ENCODE peak calls at places on chromosomes 13 and 19, in eight cellular contexts. C, G, Q, E, A, Z, H and I are unnamed samples.

GRCh38 chr19:53308339-53308811 is 25.2 kb upstream of the ZNF845 start:
- DNase-seq in C (no peak), G (no peak), Q (no peak), E (no peak), A (no peak), Z (no peak), H (peak; percentile 9), I (peak; percentile 68)

GRCh38 chr13:33139186-33139585 is 123.0 kb downstream of the KL start:
- DNase-seq in C (no peak), G (no peak), Q (peak; percentile 67), E (no peak), A (no peak), Z (no peak), H (no peak), I (no peak)

GRCh38 chr19:29001006-29001921 is 211.7 kb downstream of the UQCRFS1 start:
- DNase-seq in C (no peak), G (no peak), Q (no peak), E (peak; percentile 37), A (peak; percentile 71), Z (no peak), H (no peak), I (peak; percentile 36)

GRCh38 chr19:19554074-19555023 is 16.3 kb downstream of the CILP2 start:
- DNase-seq in C (peak; percentile 69), G (peak; percentile 38), Q (peak; percentile 72), E (peak; percentile 57), A (no peak), Z (no peak), H (no peak), I (peak; percentile 71)

GRCh38 chr19:41871573-41872383 is 5.3 kb upstream of the CD79A start:
- DNase-seq in C (no peak), G (no peak), Q (peak; percentile 42), E (no peak), A (no peak), Z (no peak), H (no peak), I (no peak)

GRCh38 chr19:46481187-46481586 is 9.8 kb upstream of the PNMA8A start:
- DNase-seq in C (no peak), G (no peak), Q (no peak), E (no peak), A (no peak), Z (no peak), H (no peak), I (peak; percentile 47)

GRCh38 chr13:110413311-110414040 is 106.4 kb downstream of the COL4A2 start:
- DNase-seq in C (no peak), G (no peak), Q (no peak), E (no peak), A (no peak), Z (no peak), H (no peak), I (no peak)

GRCh38 chr19:12137541-12137940 is 2.6 kb downstream of the ZNF20 start:
- DNase-seq in C (no peak), G (peak; percentile 19), Q (no peak), E (no peak), A (no peak), Z (peak; percentile 6), H (no peak), I (peak; percentile 35)

GRCh38 chr13:79393564-79394249 is 12.3 kb downstream of the RBM26 start:
- DNase-seq in C (peak; percentile 12), G (peak; percentile 14), Q (no peak), E (no peak), A (no peak), Z (no peak), H (no peak), I (no peak)

GRCh38 chr19:6767357-6768235 is at the start of gene SH2D3A:
- DNase-seq in C (peak; percentile 76), G (peak; percentile 92), Q (peak; percentile 82), E (peak; percentile 42), A (peak; percentile 92), Z (no peak), H (no peak), I (peak; percentile 19)

GRCh38 chr19:13583753-13584152 is 77.5 kb upstream of the CACNA1A start:
- DNase-seq in C (no peak), G (no peak), Q (no peak), E (no peak), A (no peak), Z (no peak), H (no peak), I (no peak)

GRCh38 chr19:35013820-35014754 is 14.0 kb downstream of the GRAMD1A start:
- DNase-seq in C (no peak), G (peak; percentile 59), Q (no peak), E (no peak), A (no peak), Z (no peak), H (no peak), I (no peak)